ENCODE peak calls at places on chromosomes 2 and 18, in four cellular contexts. R is GM23338, Z is colonic mucosa, E is uterus. C is an unnamed sample.

GRCh38 chr2:53475766-53476165 is 291.8 kb upstream of the CHAC2 start:
- DNase-seq in R (no peak), Z (no peak), E (no peak), C (no peak)

GRCh38 chr18:9539283-9539682 is 64.0 kb downstream of the RALBP1 start:
- DNase-seq in R (no peak), E (no peak), Z (no peak), C (no peak)

GRCh38 chr18:54223568-54224241 is 764 bp downstream of the MBD2 start:
- DNase-seq in E (peak; percentile 65), Z (peak; percentile 87), R (peak; percentile 41), C (peak; percentile 90)

GRCh38 chr2:120261387-120262006 is 8.8 kb downstream of the RALB start:
- DNase-seq in R (no peak), Z (no peak), E (no peak), C (no peak)

GRCh38 chr2:217393585-217394032 is 533.7 kb upstream of the TNP1 start:
- DNase-seq in R (no peak), E (peak; percentile 96), Z (peak; percentile 45), C (peak; percentile 42)

GRCh38 chr18:55875330-55875933 is 287.4 kb upstream of the TCF4 start:
- DNase-seq in R (no peak), E (no peak), Z (no peak), C (no peak)

GRCh38 chr2:211416373-211416772 is 860.0 kb downstream of the CPS1 start:
- DNase-seq in Z (no peak), R (no peak), E (no peak), C (no peak)

GRCh38 chr18:74963820-74964446 is 245.0 kb downstream of the PTGR3 start:
- DNase-seq in Z (peak; percentile 33), R (peak; percentile 76), E (no peak), C (peak; percentile 61)

GRCh38 chr2:192969055-192969454 is 774.3 kb upstream of the TMEFF2 start:
- DNase-seq in Z (no peak), E (no peak), R (no peak), C (no peak)

GRCh38 chr2:176091329-176092258 is 927 bp upstream of the HOXD13 start:
- DNase-seq in E (no peak), Z (no peak), R (peak; percentile 45), C (no peak)

GRCh38 chr2:133568598-133568997 is 335 bp upstream of the NCKAP5 start:
- DNase-seq in R (peak; percentile 3), E (no peak), Z (no peak), C (no peak)

GRCh38 chr2:187993516-187993915 is 298.2 kb upstream of the GULP1 start:
- DNase-seq in R (peak; percentile 39), E (no peak), Z (no peak), C (no peak)

GRCh38 chr2:218516614-218517013 is 51.5 kb downstream of the USP37 start:
- DNase-seq in R (peak; percentile 61), Z (no peak), E (no peak), C (no peak)

GRCh38 chr2:27255660-27256059 is 7.2 kb downstream of the SLC30A3 start:
- DNase-seq in R (no peak), E (no peak), Z (no peak), C (no peak)

GRCh38 chr2:75483878-75484277 is 76.9 kb downstream of the EVA1A start:
- DNase-seq in Z (no peak), R (no peak), E (no peak), C (no peak)

GRCh38 chr18:59729781-59730180 is 32.6 kb upstream of the CCBE1 start:
- DNase-seq in E (no peak), Z (no peak), R (no peak), C (no peak)

GRCh38 chr2:232652505-232652851 is 19.1 kb downstream of the EFHD1 start:
- DNase-seq in R (no peak), Z (no peak), E (no peak), C (no peak)

GRCh38 chr18:31101148-31102019 is 837 bp downstream of the DSC2 start:
- DNase-seq in Z (peak; percentile 73), E (peak; percentile 23), R (peak; percentile 82), C (peak; percentile 90)

GRCh38 chr2:224058048-224058775 is 19.1 kb upstream of the SERPINE2 start:
- DNase-seq in E (no peak), Z (no peak), R (peak; percentile 33), C (no peak)
- TF ChIP-seq CTCF in E (no peak), Z (no peak), R (peak; percentile 46), C (no peak)

DNA sequence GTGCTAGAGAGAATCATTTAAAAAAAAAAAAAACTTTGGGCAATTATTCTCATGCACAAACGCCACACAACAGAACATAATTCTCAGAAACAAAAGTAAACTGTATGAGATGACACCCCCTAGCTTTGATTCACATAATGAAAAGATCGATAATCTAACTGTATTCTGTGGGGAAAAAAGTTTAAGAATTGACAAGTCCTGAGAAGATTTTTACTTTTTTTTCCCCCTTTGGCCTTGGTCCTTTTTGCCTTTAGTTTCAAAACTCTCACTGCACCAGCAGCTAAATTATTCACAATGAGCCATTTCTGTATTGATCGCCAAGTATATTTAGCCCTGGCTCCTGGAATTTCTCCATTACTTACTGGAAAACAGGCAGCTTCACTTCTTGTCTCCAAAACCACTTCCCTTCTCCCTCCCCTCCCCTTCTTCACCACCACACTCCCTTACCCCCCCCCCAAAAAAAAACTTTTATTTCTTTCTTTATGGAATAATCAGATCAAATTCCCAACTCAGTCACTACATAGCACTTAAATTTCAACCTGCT is 2.0 kb downstream of the IKZF2 start:
- DNase-seq in Z (no peak), R (no peak), E (no peak), C (no peak)
- H3K27ac ChIP-seq in Z (no peak overlapping the region), R (peak overlapping the region; percentile 84), E (peak overlapping the region; percentile 96), C (peak overlapping the region; percentile 98)

DNA sequence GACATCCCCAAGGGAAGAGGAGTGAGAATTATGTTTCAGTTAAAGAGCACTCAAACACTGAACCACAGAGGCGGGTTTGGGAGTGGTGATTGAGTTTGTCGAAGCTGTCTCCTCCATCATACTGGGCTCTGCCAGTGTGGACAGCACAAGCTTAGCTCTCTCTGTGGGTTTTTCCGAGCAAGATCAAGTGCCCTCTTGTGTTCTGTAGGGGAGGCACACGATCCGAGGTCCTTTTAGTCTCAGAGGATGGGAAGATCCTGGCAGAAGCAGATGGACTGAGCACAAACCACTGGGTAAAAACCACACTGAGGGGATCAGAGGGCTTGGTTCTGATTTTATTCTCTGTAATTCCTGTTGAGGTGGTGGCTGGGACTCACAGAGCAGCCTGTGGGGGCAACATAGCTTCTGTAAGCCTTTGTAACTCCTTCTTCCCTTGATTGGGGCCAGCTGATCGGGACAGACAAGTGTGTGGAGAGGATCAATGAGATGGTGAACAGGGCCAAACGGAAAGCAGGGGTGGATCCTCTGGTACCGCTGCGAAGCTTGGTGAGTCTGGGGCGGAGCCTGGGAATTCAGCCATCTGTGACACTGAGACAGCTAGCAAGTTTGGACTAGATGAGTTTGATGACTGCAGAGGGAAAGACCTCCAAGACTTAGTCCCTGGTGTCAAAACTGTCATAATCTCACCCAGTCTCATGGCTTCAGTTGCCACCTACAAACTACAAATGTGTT is 2.0 kb downstream of the NAGK start:
- DNase-seq in R (peak; percentile 73), Z (no peak), E (no peak), C (peak; percentile 43)
- TF ChIP-seq CTCF in R (peak; percentile 49), Z (no peak), E (no peak), C (peak; percentile 25)

GRCh38 chr2:237861875-237862527 is 2.6 kb downstream of the RAMP1 start:
- DNase-seq in R (no peak), Z (no peak), E (peak; percentile 32), C (peak; percentile 53)
- H3K27ac ChIP-seq in R (no peak overlapping the region), Z (no peak overlapping the region), E (peak overlapping the region; percentile 100), C (peak overlapping the region; percentile 55)

DNA sequence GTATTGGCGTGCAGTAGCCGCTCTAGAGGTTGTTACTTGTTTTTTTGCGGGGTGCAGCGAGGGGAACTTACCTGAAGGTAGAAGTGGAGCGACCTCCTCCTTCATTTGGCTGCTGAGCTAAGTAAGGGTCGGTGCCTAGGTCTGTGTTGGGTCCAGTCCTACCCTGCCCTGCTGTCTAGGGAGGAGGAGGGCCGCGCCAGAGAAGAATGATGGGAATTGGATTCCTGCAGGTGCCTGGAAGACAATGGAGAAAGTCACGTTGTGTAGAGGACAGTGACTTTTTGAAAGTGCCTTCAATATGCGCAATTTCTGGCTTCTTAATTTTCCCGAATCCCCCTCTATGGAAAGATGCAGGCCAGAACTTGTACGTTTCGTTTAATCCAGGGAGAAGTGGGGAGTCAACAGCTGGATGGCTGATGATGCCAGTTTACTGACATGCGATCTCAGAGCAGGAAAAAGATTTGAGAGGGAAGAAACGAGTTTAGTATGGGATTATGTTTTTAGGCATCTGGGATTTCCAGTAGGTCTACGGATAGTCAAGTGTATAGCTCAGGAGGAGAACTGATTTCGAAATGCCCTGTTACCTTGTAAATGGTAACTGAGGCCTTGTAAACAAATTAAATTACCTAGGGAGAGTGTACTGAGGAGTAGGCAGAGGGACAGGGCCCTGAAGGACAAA is 653 bp downstream of the MRPS9 start:
- DNase-seq in R (peak; percentile 59), E (no peak), Z (peak; percentile 39), C (no peak)
- TF ChIP-seq CTCF in R (no peak), E (no peak), Z (no peak), C (no peak)

GRCh38 chr2:19688059-19688458 is 213.7 kb downstream of the TTC32 start:
- DNase-seq in E (no peak), R (no peak), Z (no peak), C (no peak)
- H3K27ac ChIP-seq in E (no peak overlapping the region), R (no peak overlapping the region), Z (no peak overlapping the region), C (no peak overlapping the region)

DNA sequence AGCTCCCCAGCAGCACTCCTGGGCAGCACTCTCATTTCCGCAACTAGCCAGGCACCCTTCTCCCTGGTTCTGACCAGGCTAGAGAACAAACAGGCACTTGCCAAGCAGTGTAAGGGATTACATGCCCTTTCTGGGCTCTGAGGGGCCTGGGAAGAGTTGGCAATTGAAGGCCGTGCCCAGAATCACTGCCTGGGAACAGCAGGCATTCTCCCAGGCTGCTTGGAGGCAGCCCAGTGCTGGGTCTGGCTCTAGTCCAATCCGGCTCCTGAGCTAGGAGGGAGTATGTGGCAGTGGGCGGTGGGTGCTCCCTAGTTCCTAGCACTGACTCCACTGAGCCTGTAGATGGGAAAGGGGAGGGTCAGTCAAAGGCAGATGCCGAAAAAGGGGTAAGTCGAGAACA is 34.1 kb upstream of the SP3 start:
- DNase-seq in Z (no peak), R (no peak), E (no peak), C (peak; percentile 90)
- TF ChIP-seq CTCF in Z (no peak), R (no peak), E (no peak), C (no peak)

GRCh38 chr18:52945552-52945951 is 605.6 kb downstream of the DCC start:
- DNase-seq in E (no peak), Z (no peak), R (no peak), C (no peak)

GRCh38 chr18:52953435-52953834 is 613.4 kb downstream of the DCC start:
- DNase-seq in Z (no peak), R (no peak), E (no peak), C (no peak)

GRCh38 chr18:52950153-52950552 is 610.2 kb downstream of the DCC start:
- DNase-seq in E (no peak), Z (no peak), R (no peak), C (no peak)

DNA sequence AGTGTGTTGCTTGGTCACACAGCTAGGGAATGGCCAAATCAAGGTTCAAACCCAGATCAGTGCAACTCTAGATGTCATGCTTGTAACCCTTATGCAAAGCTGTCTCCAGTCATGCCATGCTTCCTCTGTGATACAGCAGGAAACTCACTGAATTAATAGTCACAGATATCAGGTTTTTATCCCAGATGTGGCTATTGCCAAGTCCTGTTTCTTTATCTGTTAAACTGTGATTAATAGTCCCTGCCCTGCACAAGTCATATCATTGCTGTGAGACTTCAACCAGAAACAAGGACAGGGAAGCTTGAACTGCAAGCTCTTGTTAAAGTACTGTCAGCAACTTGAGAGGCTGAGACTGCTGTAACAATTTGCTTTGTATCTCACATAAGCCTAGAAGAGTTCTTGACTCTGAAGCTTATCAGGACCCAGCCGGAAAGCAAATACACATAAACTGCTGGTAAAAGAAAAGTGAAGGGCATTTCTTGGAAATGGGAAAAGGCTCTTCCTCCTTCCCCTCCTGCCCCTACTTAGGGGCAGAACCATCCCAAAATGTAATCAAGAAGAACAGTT is 609.0 kb downstream of the DCC start:
- DNase-seq in E (no peak), R (no peak), Z (no peak), C (no peak)
- H3K27ac ChIP-seq in E (no peak overlapping the region), R (no peak overlapping the region), Z (no peak overlapping the region), C (no peak overlapping the region)

C was measured in body of pancreas.